ENCODE peak calls at places on chromosomes 13 and 19, in seven cellular contexts. O, K, G, W, L, C and F are unnamed samples.

GRCh38 chr19:15249912-15250634 is 17.8 kb upstream of the EPHX3 start:
- DNase-seq in O (peak; percentile 95), K (no peak), G (no peak), W (no peak), L (peak; percentile 66), C (no peak), F (no peak)

GRCh38 chr13:47168086-47168485 is 271.2 kb upstream of the HTR2A start:
- DNase-seq in O (peak; percentile 92), K (no peak), G (no peak), W (no peak), L (peak; percentile 83), C (no peak), F (no peak)

GRCh38 chr19:42634409-42635232 is 39.9 kb upstream of the CEACAM8 start:
- DNase-seq in O (peak; percentile 20), K (no peak), G (no peak), W (peak; percentile 3), L (peak; percentile 29), C (no peak), F (no peak)

GRCh38 chr19:6773323-6773931 is 919 bp downstream of the VAV1 start:
- DNase-seq in O (no peak), K (no peak), G (peak; percentile 67), W (no peak), L (no peak), C (no peak), F (no peak)

GRCh38 chr13:67136157-67136556 is 94.0 kb downstream of the PCDH9 start:
- DNase-seq in O (no peak), K (no peak), G (no peak), W (no peak), L (no peak), C (no peak), F (no peak)

GRCh38 chr13:59120297-59120843 is 1043.4 kb downstream of the DIAPH3 start:
- DNase-seq in O (peak; percentile 60), K (no peak), G (no peak), W (no peak), L (no peak), C (no peak), F (no peak)

GRCh38 chr19:4815426-4816387 is 15.8 kb downstream of the TICAM1 start:
- DNase-seq in O (peak; percentile 92), K (peak; percentile 55), G (peak; percentile 92), W (peak; percentile 92), L (peak; percentile 79), C (peak; percentile 18), F (peak; percentile 79)

GRCh38 chr13:73879346-73880020 is 254.7 kb downstream of the KLF12 start:
- DNase-seq in O (peak; percentile 16), K (no peak), G (no peak), W (no peak), L (no peak), C (no peak), F (no peak)

GRCh38 chr13:72666391-72666790 is 61.0 kb downstream of the MZT1 start:
- DNase-seq in O (no peak), K (no peak), G (no peak), W (no peak), L (no peak), C (no peak), F (no peak)

GRCh38 chr19:12672744-12673143 is 6.1 kb downstream of the WDR83 start:
- DNase-seq in O (no peak), K (no peak), G (no peak), W (no peak), L (no peak), C (no peak), F (no peak)

GRCh38 chr19:14467816-14468215 is 7.3 kb downstream of the PTGER1 start:
- DNase-seq in O (no peak), K (no peak), G (no peak), W (no peak), L (no peak), C (no peak), F (no peak)

GRCh38 chr13:48827709-48828108 is 148.0 kb upstream of the FNDC3A start:
- DNase-seq in O (no peak), K (no peak), G (no peak), W (no peak), L (no peak), C (no peak), F (no peak)

GRCh38 chr13:93794197-93794885 is 567.7 kb downstream of the GPC6 start:
- DNase-seq in O (peak; percentile 42), K (no peak), G (no peak), W (no peak), L (no peak), C (no peak), F (no peak)

GRCh38 chr13:24746618-24747247 is 17.2 kb upstream of the RNF17 start:
- DNase-seq in O (no peak), K (no peak), G (no peak), W (no peak), L (no peak), C (no peak), F (no peak)

GRCh38 chr19:8360196-8360595 is 3.8 kb upstream of the ANGPTL4 start:
- DNase-seq in O (no peak), K (no peak), G (no peak), W (no peak), L (no peak), C (no peak), F (no peak)

GRCh38 chr19:43784251-43784980 is 3.6 kb upstream of the KCNN4 start:
- DNase-seq in O (peak; percentile 85), K (no peak), G (peak; percentile 75), W (no peak), L (peak; percentile 79), C (no peak), F (no peak)

GRCh38 chr13:114149774-114150740 is 17.6 kb upstream of the RASA3 start:
- DNase-seq in O (no peak), K (no peak), G (no peak), W (no peak), L (no peak), C (no peak), F (no peak)

GRCh38 chr19:33379151-33379829 is 5.8 kb downstream of the CEBPG start:
- DNase-seq in O (no peak), K (no peak), G (no peak), W (no peak), L (no peak), C (no peak), F (no peak)

GRCh38 chr13:98653471-98653985 is 76.6 kb upstream of the STK24 start:
- DNase-seq in O (peak; percentile 71), K (peak; percentile 45), G (peak; percentile 76), W (peak; percentile 85), L (peak; percentile 80), C (peak; percentile 23), F (no peak)

GRCh38 chr19:31149306-31149975 is 199.8 kb downstream of the TSHZ3 start:
- DNase-seq in O (peak; percentile 8), K (no peak), G (no peak), W (no peak), L (no peak), C (no peak), F (no peak)

GRCh38 chr13:92657565-92657964 is 569.0 kb upstream of the GPC6 start:
- DNase-seq in O (peak; percentile 1), K (no peak), G (no peak), W (no peak), L (peak; percentile 11), C (no peak), F (no peak)

GRCh38 chr13:43522788-43523187 is 264.0 kb downstream of the ENOX1 start:
- DNase-seq in O (peak; percentile 26), K (no peak), G (no peak), W (no peak), L (no peak), C (no peak), F (no peak)

GRCh38 chr19:4776436-4777205 is 14.9 kb upstream of the FEM1A start:
- DNase-seq in O (no peak), K (no peak), G (no peak), W (no peak), L (no peak), C (no peak), F (no peak)

GRCh38 chr19:29285187-29285687 is 72.3 kb upstream of the UQCRFS1 start:
- DNase-seq in O (no peak), K (no peak), G (no peak), W (no peak), L (no peak), C (no peak), F (no peak)

GRCh38 chr13:91058066-91058465 is 289.4 kb upstream of the MIR17HG start:
- DNase-seq in O (no peak), K (no peak), G (no peak), W (no peak), L (peak; percentile 28), C (no peak), F (no peak)

GRCh38 chr19:54574527-54575056 is 1.0 kb downstream of the LILRA2 start:
- DNase-seq in O (no peak), K (no peak), G (no peak), W (no peak), L (no peak), C (no peak), F (no peak)

GRCh38 chr13:94712287-94712811 is at the start of gene SOX21:
- DNase-seq in O (no peak), K (no peak), G (no peak), W (peak; percentile 27), L (no peak), C (no peak), F (no peak)

GRCh38 chr13:107962209-107962608 is 253.1 kb downstream of the LIG4 start:
- DNase-seq in O (no peak), K (no peak), G (no peak), W (no peak), L (no peak), C (no peak), F (no peak)